ENCODE peak calls at places on chromosome 2, in nine cellular contexts. T, Z, H, J, V, X, R, W and B are unnamed samples.

GRCh38 chr2:211836409-211836808 is 702.2 kb downstream of the ERBB4 start:
- DNase-seq in Z (no peak), V (no peak), W (no peak), X (no peak), R (no peak), T (no peak), J (no peak), H (no peak), B (no peak)

GRCh38 chr2:228417966-228418365 is 236.5 kb upstream of the SPHKAP start:
- DNase-seq in J (no peak), H (no peak), R (no peak), V (no peak), Z (no peak), T (no peak), W (no peak), X (no peak), B (peak; percentile 65)

GRCh38 chr2:2164326-2164917 is 166.7 kb downstream of the MYT1L start:
- DNase-seq in J (no peak), Z (no peak), X (no peak), T (no peak), W (no peak), H (no peak), R (no peak), V (no peak), B (no peak)

GRCh38 chr2:66575625-66576371 is 140.9 kb downstream of the MEIS1 start:
- DNase-seq in R (no peak), T (peak; percentile 25), W (peak; percentile 25), X (no peak), J (peak; percentile 71), V (no peak), H (peak; percentile 45), Z (peak; percentile 31), B (no peak)

GRCh38 chr2:25951071-25951547 is 31.2 kb downstream of the KIF3C start:
- DNase-seq in J (peak; percentile 85), H (peak; percentile 73), T (peak; percentile 82), W (peak; percentile 87), Z (peak; percentile 52), X (peak; percentile 76), V (peak; percentile 77), R (peak; percentile 68), B (peak; percentile 59)

GRCh38 chr2:20622731-20623130 is 28.2 kb downstream of the HS1BP3 start:
- DNase-seq in Z (no peak), V (no peak), T (no peak), J (peak; percentile 47), W (no peak), R (no peak), H (no peak), X (no peak), B (no peak)

GRCh38 chr2:235669983-235670962 is 176.4 kb downstream of the AGAP1 start:
- DNase-seq in V (no peak), R (no peak), J (peak; percentile 62), T (peak; percentile 59), X (peak; percentile 72), Z (peak; percentile 53), H (peak; percentile 51), W (peak; percentile 36), B (no peak)

GRCh38 chr2:214103199-214104001 is 307.5 kb upstream of the VWC2L start:
- DNase-seq in H (no peak), W (no peak), J (no peak), V (no peak), X (no peak), R (no peak), Z (no peak), T (peak; percentile 44), B (no peak)

GRCh38 chr2:100274566-100275199 is 47.6 kb downstream of the LONRF2 start:
- DNase-seq in J (no peak), R (no peak), Z (no peak), X (no peak), T (no peak), H (no peak), V (no peak), W (no peak), B (no peak)

GRCh38 chr2:115160523-115161521 is 718.4 kb downstream of the DPP10 start:
- DNase-seq in V (no peak), J (no peak), H (peak; percentile 55), W (no peak), X (peak; percentile 32), Z (no peak), T (peak; percentile 73), R (no peak), B (no peak)

GRCh38 chr2:189118386-189118785 is 61.2 kb downstream of the COL5A2 start:
- DNase-seq in W (no peak), R (no peak), J (no peak), H (no peak), X (no peak), Z (no peak), V (no peak), T (no peak), B (no peak)

GRCh38 chr2:143745060-143745459 is 615.8 kb downstream of the ARHGAP15 start:
- DNase-seq in J (no peak), W (no peak), T (no peak), V (no peak), X (no peak), H (no peak), R (no peak), Z (no peak), B (no peak)

GRCh38 chr2:2645162-2645855 is 314.2 kb upstream of the MYT1L start:
- DNase-seq in W (no peak), H (no peak), J (no peak), R (no peak), V (no peak), T (no peak), X (no peak), Z (no peak), B (no peak)

GRCh38 chr2:174615951-174616436 is 18.4 kb upstream of the WIPF1 start:
- DNase-seq in H (no peak), Z (no peak), W (no peak), V (no peak), X (no peak), T (no peak), J (no peak), R (no peak), B (peak; percentile 31)

GRCh38 chr2:222025891-222026271 is 272.9 kb downstream of the PAX3 start:
- DNase-seq in X (no peak), V (no peak), T (no peak), J (no peak), W (no peak), H (no peak), R (no peak), Z (no peak), B (no peak)

GRCh38 chr2:32977228-32977758 is 30.5 kb downstream of the LTBP1 start:
- DNase-seq in W (no peak), T (peak; percentile 97), H (no peak), R (no peak), X (no peak), V (no peak), Z (no peak), J (no peak), B (peak; percentile 73)

GRCh38 chr2:54862229-54862628 is 138.8 kb downstream of the EML6 start:
- DNase-seq in J (no peak), H (no peak), V (no peak), X (no peak), Z (no peak), W (no peak), T (no peak), R (no peak), B (no peak)

GRCh38 chr2:98468621-98469236 is 24.1 kb downstream of the INPP4A start:
- DNase-seq in W (no peak), R (no peak), H (no peak), V (peak; percentile 84), T (no peak), X (no peak), Z (no peak), J (no peak), B (no peak)

GRCh38 chr2:105919191-105919811 is 174.6 kb downstream of the NCK2 start:
- DNase-seq in X (no peak), J (no peak), W (no peak), R (no peak), T (peak; percentile 43), H (peak; percentile 14), Z (no peak), V (no peak), B (peak; percentile 19)